ENCODE peak calls at places on chromosomes 2 and 18, in five cellular contexts. L is endothelial cell, K is psoas muscle, J is MM.1S, T is GM06990. I is an unnamed sample.

GRCh38 chr2:144459937-144460336 is 60.0 kb downstream of the ZEB2 start:
- DNase-seq in L (no peak), T (no peak), J (no peak), K (no peak), I (no peak)

GRCh38 chr18:64436111-64436510 is 287.2 kb upstream of the LINC00305 start:
- DNase-seq in T (no peak), K (no peak), J (no peak), L (no peak), I (no peak)

GRCh38 chr2:207896525-207897295 is 127.0 kb upstream of the FZD5 start:
- DNase-seq in J (no peak), T (no peak), L (peak), K (no peak), I (no peak)

GRCh38 chr2:241314181-241314932 is 1.1 kb downstream of the HDLBP start:
- DNase-seq in K (no peak), T (no peak), L (no peak), J (no peak), I (no peak)

GRCh38 chr18:13813271-13813849 is 10.6 kb upstream of the MC5R start:
- DNase-seq in J (peak), L (peak), T (no peak), K (no peak), I (peak)

GRCh38 chr2:11697103-11697871 is 27.3 kb upstream of the NTSR2 start:
- DNase-seq in J (no peak), T (no peak), L (peak), K (peak), I (no peak)

GRCh38 chr2:68936889-68937288 is 15.8 kb downstream of the GKN2 start:
- DNase-seq in L (no peak), J (no peak), K (no peak), T (no peak), I (no peak)

GRCh38 chr2:207256476-207257207 is 90.9 kb upstream of the KLF7 start:
- DNase-seq in K (no peak), J (no peak), L (no peak), T (no peak), I (no peak)

GRCh38 chr2:52895726-52896340 is 871.8 kb upstream of the CHAC2 start:
- DNase-seq in J (no peak), K (no peak), T (no peak), L (no peak), I (no peak)

GRCh38 chr2:20235655-20236302 is 10.8 kb upstream of the SDC1 start:
- DNase-seq in K (no peak), J (no peak), L (no peak), T (no peak), I (no peak)

GRCh38 chr2:37865640-37866039 is 59.4 kb upstream of the RMDN2 start:
- DNase-seq in L (no peak), K (no peak), J (no peak), T (no peak), I (no peak)

GRCh38 chr2:232229917-232230310 is 148.6 kb upstream of the ALPP start:
- DNase-seq in L (no peak), K (no peak), J (no peak), T (no peak), I (no peak)

GRCh38 chr18:10783941-10784340 is 258.1 kb downstream of the NAPG start:
- DNase-seq in L (no peak), J (no peak), T (no peak), K (no peak), I (no peak)

GRCh38 chr2:88737385-88737784 is 45.9 kb downstream of the RPIA start:
- DNase-seq in T (no peak), K (no peak), J (no peak), L (no peak), I (no peak)

GRCh38 chr2:223873672-223874071 is 36.3 kb upstream of the AP1S3 start:
- DNase-seq in T (no peak), L (no peak), K (no peak), J (no peak), I (no peak)

GRCh38 chr2:234427081-234428058 is 69.5 kb downstream of the ARL4C start:
- DNase-seq in L (peak), J (no peak), T (no peak), K (no peak), I (peak)

GRCh38 chr18:77081387-77081773 is 51.2 kb downstream of the MBP start:
- DNase-seq in L (no peak), K (no peak), J (no peak), T (no peak), I (no peak)

GRCh38 chr2:75200140-75200985 is 1.0 kb upstream of the TACR1 start:
- DNase-seq in K (peak), L (peak), T (peak), J (no peak), I (peak)

GRCh38 chr2:65656152-65656718 is 223.8 kb upstream of the SPRED2 start:
- DNase-seq in J (no peak), K (no peak), L (no peak), T (no peak), I (no peak)

GRCh38 chr2:60412626-60413025 is 140.8 kb downstream of the BCL11A start:
- DNase-seq in T (no peak), L (no peak), K (no peak), J (no peak), I (no peak)

GRCh38 chr2:146776589-146776988 is 1068.2 kb upstream of the ACVR2A start:
- DNase-seq in J (no peak), K (no peak), T (no peak), L (no peak), I (no peak)

GRCh38 chr2:95310651-95311050 is 13.5 kb downstream of the KCNIP3 start:
- DNase-seq in L (no peak), T (no peak), K (no peak), J (no peak), I (no peak)

GRCh38 chr2:221514305-221515040 is 57.6 kb downstream of the EPHA4 start:
- DNase-seq in K (no peak), T (no peak), L (no peak), J (no peak), I (no peak)

GRCh38 chr2:147711031-147711430 is 133.8 kb upstream of the ACVR2A start:
- DNase-seq in T (no peak), K (no peak), J (no peak), L (no peak), I (no peak)

GRCh38 chr2:154908312-154908711 is 209.8 kb downstream of the KCNJ3 start:
- DNase-seq in J (no peak), L (no peak), K (no peak), T (no peak), I (no peak)

GRCh38 chr2:181904022-181904632 is 12.6 kb downstream of the ITPRID2 start:
- DNase-seq in L (peak), T (peak), K (no peak), J (peak), I (peak)

GRCh38 chr2:40155728-40156127 is 296.2 kb downstream of the SLC8A1 start:
- DNase-seq in K (no peak), J (no peak), T (no peak), L (no peak), I (no peak)

GRCh38 chr18:63789327-63789726 is 14.1 kb downstream of the SERPINB7 start:
- DNase-seq in L (no peak), J (no peak), K (no peak), T (no peak), I (no peak)

GRCh38 chr2:20925265-20925889 is 102.5 kb upstream of the LDAH start:
- DNase-seq in T (no peak), J (peak), K (no peak), L (peak), I (no peak)

GRCh38 chr2:68195096-68195495 is 37.4 kb downstream of the PNO1 start:
- DNase-seq in K (no peak), J (no peak), T (no peak), L (no peak), I (no peak)

GRCh38 chr2:240436626-240437180 is 1.2 kb downstream of the GPC1 start:
- DNase-seq in L (no peak), J (no peak), K (peak), T (no peak), I (no peak)

GRCh38 chr2:7835693-7836680 is 845.9 kb upstream of the ID2 start:
- DNase-seq in K (no peak), L (no peak), J (no peak), T (peak), I (peak)

GRCh38 chr2:188314314-188315054 is 22.8 kb downstream of the GULP1 start:
- DNase-seq in L (no peak), J (no peak), T (no peak), K (no peak), I (no peak)

DNA sequence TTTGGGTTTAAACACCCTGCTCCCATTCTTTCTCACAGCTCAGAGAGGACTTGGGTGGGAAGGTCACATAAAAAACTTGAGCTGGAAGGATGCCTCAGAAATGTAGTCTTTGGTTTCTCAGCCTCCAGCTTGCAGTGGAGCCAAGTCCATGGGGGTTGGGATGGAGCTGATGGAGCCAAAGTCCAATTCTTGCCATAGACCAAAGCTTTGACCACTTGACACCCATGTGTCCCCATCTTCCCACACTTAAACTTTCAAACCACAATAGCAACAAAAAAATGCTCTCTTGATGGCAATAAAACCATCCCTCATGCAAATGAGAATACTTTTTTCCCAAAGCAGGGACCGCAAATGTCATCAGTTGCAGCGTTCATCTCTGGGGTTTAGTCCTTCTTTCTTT is 14.7 kb upstream of the DAW1 start:
- DNase-seq in K (no peak), J (no peak), T (no peak), L (no peak), I (no peak)
- TF ChIP-seq CTCF in K (no peak), J (no peak), T (no peak), L (no peak), I (no peak)

GRCh38 chr2:219279916-219280516 is 850 bp downstream of the DNAJB2 start:
- DNase-seq in J (no peak), T (no peak), K (no peak), L (no peak), I (no peak)
- TF ChIP-seq CTCF in J (peak), T (no peak), K (no peak), L (no peak), I (peak)

GRCh38 chr2:185955050-185955449 is 216.4 kb downstream of the FSIP2 start:
- DNase-seq in J (no peak), L (no peak), K (no peak), T (no peak), I (no peak)
- TF ChIP-seq CTCF in J (no peak), L (no peak), K (no peak), T (no peak), I (no peak)

GRCh38 chr2:157901325-157901724 is 25.2 kb upstream of the ACVR1 start:
- DNase-seq in J (no peak), T (no peak), K (no peak), L (no peak), I (peak)
- TF ChIP-seq CTCF in J (peak), T (no peak), K (no peak), L (no peak), I (no peak)

DNA sequence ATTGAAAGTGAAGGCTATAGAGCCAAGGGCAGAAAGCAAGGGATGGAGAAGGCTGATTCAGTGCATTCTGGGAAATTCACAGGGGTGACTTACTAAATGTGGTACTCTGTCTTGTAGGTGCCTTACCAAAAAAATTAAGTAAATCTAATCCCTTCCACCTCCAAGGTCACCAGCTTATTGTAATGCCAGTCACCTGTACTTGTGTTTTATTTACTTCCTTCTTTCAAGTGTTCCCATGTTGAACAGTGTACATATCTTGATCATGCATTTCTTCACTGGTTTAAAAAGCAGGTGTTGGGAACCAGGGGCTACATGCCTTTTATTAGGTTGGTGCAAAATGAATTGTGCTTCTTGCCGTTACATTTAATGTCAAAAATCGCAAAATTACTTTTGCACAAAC is 137.0 kb upstream of the ARHGAP28 start:
- DNase-seq in K (no peak), J (no peak), L (no peak), T (no peak), I (no peak)
- TF ChIP-seq CTCF in K (no peak), J (no peak), L (no peak), T (no peak), I (no peak)

DNA sequence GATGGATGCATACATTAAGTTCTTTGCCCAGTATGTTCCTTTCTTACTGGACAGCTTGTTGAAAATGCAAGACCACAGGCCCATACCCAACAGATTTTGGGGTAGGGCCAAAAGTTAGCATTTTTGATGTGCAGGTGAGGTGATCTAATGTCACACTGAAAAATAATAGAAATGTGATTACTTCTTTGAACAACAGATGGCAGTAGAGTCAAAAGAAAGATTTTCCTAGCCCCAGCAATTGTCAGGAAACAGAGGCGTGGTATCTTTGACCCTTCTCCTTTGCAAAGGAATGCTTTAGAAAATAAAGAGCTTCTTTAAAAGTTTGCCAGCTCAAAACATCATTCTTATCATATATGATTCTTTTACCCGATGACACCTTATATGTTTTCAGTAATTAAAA is 343.6 kb upstream of the SYT4 start:
- DNase-seq in J (peak), T (no peak), L (no peak), K (no peak), I (peak)
- TF ChIP-seq CTCF in J (peak), T (peak), L (peak), K (peak), I (peak)

GRCh38 chr2:120779781-120780283 is 44.2 kb downstream of the GLI2 start:
- DNase-seq in L (no peak), K (no peak), T (no peak), J (no peak), I (no peak)

GRCh38 chr2:120777787-120778186 is 42.1 kb downstream of the GLI2 start:
- DNase-seq in L (no peak), T (no peak), K (peak), J (no peak), I (no peak)

GRCh38 chr2:120783371-120783791 is 47.7 kb downstream of the GLI2 start:
- DNase-seq in K (no peak), L (no peak), J (no peak), T (no peak), I (no peak)

GRCh38 chr2:120778244-120778643 is 42.6 kb downstream of the GLI2 start:
- DNase-seq in L (no peak), T (no peak), K (peak), J (no peak), I (no peak)

DNA sequence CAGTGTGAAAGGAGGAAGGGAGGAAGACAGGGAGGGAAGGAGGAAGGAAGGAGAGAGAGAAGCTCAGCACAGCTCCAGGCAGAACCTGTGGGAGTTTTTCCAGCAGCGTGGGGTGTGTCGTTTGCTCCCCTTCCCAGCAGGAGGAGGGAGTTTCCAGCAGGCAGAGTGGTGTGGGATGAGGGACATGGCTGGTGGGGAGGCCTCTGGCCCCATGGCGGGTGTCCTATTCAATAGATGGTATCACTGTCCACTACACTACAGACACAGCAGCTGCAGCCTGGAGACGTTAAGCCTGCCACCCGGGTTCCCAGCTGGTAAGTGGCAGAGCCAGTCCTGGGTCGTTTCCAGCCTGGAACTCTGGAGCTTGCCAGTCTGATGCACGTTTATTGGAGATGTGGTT is 44.7 kb downstream of the GLI2 start:
- DNase-seq in L (no peak), T (no peak), J (no peak), K (no peak), I (no peak)
- TF ChIP-seq CTCF in L (no peak), T (no peak), J (no peak), K (no peak), I (no peak)

GRCh38 chr2:17538844-17539554 is 1.5 kb upstream of the VSNL1 start:
- DNase-seq in T (peak), K (peak), J (peak), L (peak), I (peak)
- TF ChIP-seq CTCF in T (no peak), K (no peak), J (no peak), L (no peak), I (no peak)